ENCODE peak calls at places on chromosomes 11 and 22, in nine cellular contexts. Q, I, E, O, D, P, A, W and L are unnamed samples.

GRCh38 chr22:44080936-44081853 is 57.1 kb downstream of the PARVB start:
- DNase-seq in Q (peak; percentile 54), I (peak; percentile 58), E (peak; percentile 43), O (peak; percentile 56), D (peak; percentile 28), P (peak; percentile 68), A (peak; percentile 93), W (peak; percentile 73), L (peak; percentile 63)

GRCh38 chr22:30481711-30482110 is 9.9 kb upstream of the SEC14L3 start:
- DNase-seq in Q (no peak), I (no peak), E (no peak), O (peak; percentile 35), D (no peak), P (peak; percentile 8), A (no peak), W (no peak), L (no peak)

GRCh38 chr11:197741-198235 is 4.9 kb downstream of the SCGB1C1 start:
- DNase-seq in Q (no peak), I (no peak), E (no peak), O (no peak), D (no peak), P (no peak), A (peak; percentile 84), W (peak; percentile 61), L (no peak)

GRCh38 chr11:117924631-117925170 is 4.5 kb downstream of the TMPRSS13 start:
- DNase-seq in Q (no peak), I (no peak), E (no peak), O (no peak), D (no peak), P (no peak), A (no peak), W (peak; percentile 16), L (no peak)

GRCh38 chr22:48886604-48887393 is 940.9 kb downstream of the BRD1 start:
- DNase-seq in Q (no peak), I (no peak), E (no peak), O (no peak), D (no peak), P (no peak), A (peak; percentile 65), W (peak; percentile 56), L (no peak)

GRCh38 chr11:94732617-94733292 is 35.4 kb upstream of the AMOTL1 start:
- DNase-seq in Q (peak; percentile 60), I (peak; percentile 96), E (peak; percentile 81), O (peak; percentile 62), D (peak; percentile 40), P (peak; percentile 87), A (no peak), W (no peak), L (no peak)

GRCh38 chr11:83791557-83791956 is 505.4 kb upstream of the CCDC90B start:
- DNase-seq in Q (no peak), I (no peak), E (no peak), O (no peak), D (no peak), P (no peak), A (no peak), W (no peak), L (no peak)

GRCh38 chr11:1400168-1401000 is 10.7 kb downstream of the BRSK2 start:
- DNase-seq in Q (no peak), I (no peak), E (no peak), O (no peak), D (no peak), P (no peak), A (no peak), W (no peak), L (no peak)

GRCh38 chr22:35892192-35892591 is 136.4 kb downstream of the RBFOX2 start:
- DNase-seq in Q (no peak), I (peak; percentile 54), E (no peak), O (peak; percentile 67), D (peak; percentile 48), P (peak; percentile 75), A (no peak), W (no peak), L (peak; percentile 64)

GRCh38 chr22:30806391-30806861 is 111.8 kb downstream of the OSBP2 start:
- DNase-seq in Q (peak; percentile 57), I (peak; percentile 81), E (peak; percentile 40), O (peak; percentile 48), D (no peak), P (peak; percentile 67), A (no peak), W (no peak), L (peak; percentile 23)

GRCh38 chr11:2097356-2097997 is 41.7 kb downstream of the IGF2 start:
- DNase-seq in Q (no peak), I (peak; percentile 22), E (no peak), O (peak; percentile 85), D (peak; percentile 58), P (peak; percentile 82), A (no peak), W (peak; percentile 78), L (peak; percentile 77)

GRCh38 chr11:121067453-121067852 is 33.6 kb upstream of the TECTA start:
- DNase-seq in Q (peak; percentile 37), I (peak; percentile 95), E (peak; percentile 25), O (peak; percentile 23), D (no peak), P (peak; percentile 70), A (no peak), W (no peak), L (no peak)

GRCh38 chr22:35601743-35602633 is 15.1 kb downstream of the MB start:
- DNase-seq in Q (peak; percentile 43), I (peak; percentile 88), E (no peak), O (peak; percentile 61), D (peak; percentile 55), P (peak; percentile 72), A (no peak), W (no peak), L (no peak)

DNA sequence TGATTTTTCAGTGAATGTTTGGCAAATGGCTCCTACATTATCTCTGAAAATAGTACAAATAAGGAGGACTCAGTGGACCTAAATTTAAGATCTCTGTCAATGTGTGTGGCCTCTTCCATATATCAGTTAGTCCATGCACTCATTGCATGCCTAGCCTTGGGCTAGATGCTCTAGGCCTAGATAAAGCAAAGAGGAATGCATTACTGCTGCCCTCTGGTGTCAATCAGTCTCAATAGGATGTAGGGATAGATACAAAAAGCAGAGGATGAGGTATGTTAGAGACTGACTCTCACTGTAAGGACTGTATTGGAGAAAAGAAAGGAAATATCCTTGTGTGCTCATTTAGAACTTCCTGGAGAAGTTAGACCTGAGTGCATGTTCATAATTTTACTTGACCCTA is 42.0 kb downstream of the MS4A2 start:
- DNase-seq in Q (peak; percentile 42), I (peak; percentile 83), E (no peak), O (no peak), D (no peak), P (no peak), A (no peak), W (no peak), L (no peak)
- TF ChIP-seq CTCF in Q (peak; percentile 38), I (peak; percentile 88), E (no peak), O (no peak), D (peak; percentile 5), P (no peak), A (no peak), W (no peak), L (no peak)

DNA sequence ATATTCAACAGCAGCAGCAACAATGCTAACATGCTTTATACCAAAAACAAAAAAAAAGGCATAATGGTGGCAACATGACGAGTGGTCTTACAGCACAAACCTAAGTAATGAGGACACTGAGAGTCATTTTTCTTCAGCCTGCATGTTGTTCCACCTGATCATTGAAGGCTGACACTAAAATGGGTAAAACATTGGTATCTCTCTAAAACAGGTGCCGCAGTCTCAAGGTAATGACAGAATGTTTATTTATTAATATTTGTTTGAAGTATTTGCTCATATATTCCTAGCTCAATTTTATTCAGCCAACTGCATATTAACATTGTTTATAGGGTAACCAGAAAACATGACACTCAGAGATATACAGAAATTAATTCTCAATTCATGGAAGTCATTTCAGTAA is 8.3 kb upstream of the DEUP1 start:
- DNase-seq in Q (no peak), I (no peak), E (no peak), O (no peak), D (no peak), P (no peak), A (no peak), W (no peak), L (no peak)
- H3K4me3 ChIP-seq in Q (no peak overlapping the region), I (no peak overlapping the region), E (no peak overlapping the region), O (no peak overlapping the region), D (no peak overlapping the region), P (no peak overlapping the region), A (no peak overlapping the region), W (no peak overlapping the region), L (no peak overlapping the region)

GRCh38 chr11:8608646-8609045 is 14.6 kb upstream of the STK33 start:
- DNase-seq in Q (no peak), I (no peak), E (no peak), O (peak; percentile 24), D (no peak), P (peak; percentile 56), A (no peak), W (no peak), L (no peak)

GRCh38 chr11:8601376-8602133 is 7.5 kb upstream of the STK33 start:
- DNase-seq in Q (no peak), I (no peak), E (no peak), O (no peak), D (no peak), P (no peak), A (peak; percentile 80), W (no peak), L (no peak)

GRCh38 chr11:8603696-8604077 is 9.7 kb upstream of the STK33 start:
- DNase-seq in Q (no peak), I (no peak), E (no peak), O (no peak), D (no peak), P (no peak), A (no peak), W (no peak), L (no peak)

GRCh38 chr11:8605956-8606355 is 11.9 kb upstream of the STK33 start:
- DNase-seq in Q (no peak), I (no peak), E (no peak), O (no peak), D (no peak), P (peak; percentile 16), A (no peak), W (no peak), L (no peak)

GRCh38 chr11:8604078-8604723 is 10.2 kb upstream of the STK33 start:
- DNase-seq in Q (peak; percentile 97), I (peak; percentile 96), E (peak; percentile 94), O (peak; percentile 100), D (peak; percentile 100), P (peak; percentile 100), A (no peak), W (peak; percentile 71), L (peak; percentile 100)
- TF ChIP-seq CTCF in Q (peak; percentile 74), I (peak; percentile 76), E (peak; percentile 85), O (peak; percentile 82), D (peak; percentile 76), P (peak; percentile 75), A (no peak), W (peak; percentile 41), L (peak; percentile 81)

GRCh38 chr11:31996159-31996881 is 94.6 kb upstream of the RCN1 start:
- DNase-seq in Q (no peak), I (no peak), E (no peak), O (no peak), D (no peak), P (no peak), A (no peak), W (no peak), L (no peak)

GRCh38 chr11:31995031-31995430 is 95.8 kb upstream of the RCN1 start:
- DNase-seq in Q (no peak), I (no peak), E (no peak), O (no peak), D (no peak), P (no peak), A (no peak), W (no peak), L (no peak)

GRCh38 chr11:31997955-31998354 is 92.9 kb upstream of the RCN1 start:
- DNase-seq in Q (peak; percentile 9), I (peak; percentile 23), E (no peak), O (no peak), D (no peak), P (no peak), A (no peak), W (no peak), L (no peak)

GRCh38 chr11:31995525-31996123 is 95.2 kb upstream of the RCN1 start:
- DNase-seq in Q (peak; percentile 1), I (peak; percentile 5), E (no peak), O (no peak), D (peak; percentile 5), P (peak; percentile 19), A (no peak), W (no peak), L (no peak)
- H3K4me3 ChIP-seq in Q (no peak overlapping the region), I (no peak overlapping the region), E (no peak overlapping the region), O (peak overlapping the region; percentile 9), D (no peak overlapping the region), P (peak overlapping the region; percentile 46), A (no peak overlapping the region), W (no peak overlapping the region), L (no peak overlapping the region)